ENCODE peak calls at places on chromosomes 11 and 22, in five cellular contexts. One of them, this sample, is unnamed.
A peak's percentile ranks its signal among the peaks of the same experiment; 100 is the strongest.

GRCh38 chr11:114166389-114166788 is 106.9 kb downstream of the ZBTB16 start:
- DNase-seq in AG09309: no peak
- DNase-seq in fibroblast of the aortic adventitia: peak; percentile 3
- DNase-seq in H9: no peak
- DNase-seq in PC-3: no peak
- DNase-seq in this sample: no peak

GRCh38 chr22:48827904-48828555 is 999.6 kb downstream of the BRD1 start:
- DNase-seq in PC-3: no peak
- DNase-seq in fibroblast of the aortic adventitia: no peak
- DNase-seq in H9: no peak
- DNase-seq in AG09309: no peak
- DNase-seq in this sample: no peak

GRCh38 chr11:42273977-42274376 is 814.5 kb upstream of the LRRC4C start:
- DNase-seq in PC-3: no peak
- DNase-seq in AG09309: no peak
- DNase-seq in H9: no peak
- DNase-seq in fibroblast of the aortic adventitia: no peak
- DNase-seq in this sample: no peak

GRCh38 chr11:19472679-19473078 is 231.9 kb upstream of the E2F8 start:
- DNase-seq in AG09309: no peak
- DNase-seq in H9: no peak
- DNase-seq in fibroblast of the aortic adventitia: peak; percentile 75
- DNase-seq in PC-3: no peak
- DNase-seq in this sample: no peak

GRCh38 chr11:94449437-94449836 is 44.2 kb downstream of the MRE11 start:
- DNase-seq in fibroblast of the aortic adventitia: peak; percentile 80
- DNase-seq in PC-3: peak; percentile 99
- DNase-seq in H9: no peak
- DNase-seq in AG09309: peak; percentile 64
- DNase-seq in this sample: peak; percentile 91

GRCh38 chr11:779120-779954 is 2.0 kb upstream of the GATD1 start:
- DNase-seq in H9: no peak
- DNase-seq in AG09309: no peak
- DNase-seq in PC-3: no peak
- DNase-seq in fibroblast of the aortic adventitia: no peak
- DNase-seq in this sample: no peak

GRCh38 chr11:2130881-2131352 is 8.3 kb downstream of the IGF2 start:
- DNase-seq in H9: no peak
- DNase-seq in fibroblast of the aortic adventitia: no peak
- DNase-seq in PC-3: no peak
- DNase-seq in AG09309: no peak
- DNase-seq in this sample: no peak

GRCh38 chr11:117185739-117186430 is 7.3 kb downstream of the SIDT2 start:
- DNase-seq in fibroblast of the aortic adventitia: no peak
- DNase-seq in AG09309: no peak
- DNase-seq in H9: no peak
- DNase-seq in PC-3: no peak
- DNase-seq in this sample: no peak

GRCh38 chr11:2377511-2378443 is 667 bp downstream of the CD81 start:
- DNase-seq in fibroblast of the aortic adventitia: no peak
- DNase-seq in H9: peak; percentile 57
- DNase-seq in PC-3: peak; percentile 46
- DNase-seq in AG09309: no peak
- DNase-seq in this sample: peak; percentile 51

GRCh38 chr22:23696326-23696851 is 5.6 kb downstream of the RGL4 start:
- DNase-seq in fibroblast of the aortic adventitia: no peak
- DNase-seq in H9: no peak
- DNase-seq in AG09309: no peak
- DNase-seq in PC-3: no peak
- DNase-seq in this sample: no peak

GRCh38 chr11:70503201-70503877 is 105.0 kb downstream of the CTTN start:
- DNase-seq in AG09309: no peak
- DNase-seq in fibroblast of the aortic adventitia: no peak
- DNase-seq in PC-3: no peak
- DNase-seq in H9: no peak
- DNase-seq in this sample: no peak

GRCh38 chr22:30398685-30399680 is 2.2 kb downstream of the SEC14L2 start:
- DNase-seq in H9: no peak
- DNase-seq in fibroblast of the aortic adventitia: peak; percentile 41
- DNase-seq in AG09309: no peak
- DNase-seq in PC-3: no peak
- DNase-seq in this sample: peak; percentile 37

GRCh38 chr22:26551568-26551967 is 38.4 kb downstream of the TPST2 start:
- DNase-seq in fibroblast of the aortic adventitia: no peak
- DNase-seq in H9: no peak
- DNase-seq in AG09309: no peak
- DNase-seq in PC-3: no peak
- DNase-seq in this sample: no peak

GRCh38 chr22:49934144-49934890 is 15.9 kb downstream of the CRELD2 start:
- DNase-seq in H9: no peak
- DNase-seq in AG09309: no peak
- DNase-seq in PC-3: peak; percentile 18
- DNase-seq in fibroblast of the aortic adventitia: peak; percentile 32
- DNase-seq in this sample: peak; percentile 66

GRCh38 chr22:44399906-44400762 is 87.4 kb upstream of the SHISAL1 start:
- DNase-seq in AG09309: no peak
- DNase-seq in PC-3: no peak
- DNase-seq in H9: peak; percentile 13
- DNase-seq in fibroblast of the aortic adventitia: no peak
- DNase-seq in this sample: no peak

GRCh38 chr11:69554849-69555248 is 73.4 kb downstream of the LINC01488 start:
- DNase-seq in PC-3: no peak
- DNase-seq in H9: no peak
- DNase-seq in AG09309: no peak
- DNase-seq in fibroblast of the aortic adventitia: no peak
- DNase-seq in this sample: no peak

GRCh38 chr11:66421492-66422205 is 814 bp downstream of the NPAS4 start:
- DNase-seq in H9: peak; percentile 93
- DNase-seq in fibroblast of the aortic adventitia: peak; percentile 91
- DNase-seq in AG09309: peak; percentile 67
- DNase-seq in PC-3: peak; percentile 93
- DNase-seq in this sample: peak; percentile 87

GRCh38 chr11:72890881-72891280 is 76.7 kb downstream of the ATG16L2 start:
- DNase-seq in H9: no peak
- DNase-seq in AG09309: no peak
- DNase-seq in fibroblast of the aortic adventitia: no peak
- DNase-seq in PC-3: no peak
- DNase-seq in this sample: no peak

GRCh38 chr22:50595189-50595588 is 5.4 kb upstream of the MAPK8IP2 start:
- DNase-seq in fibroblast of the aortic adventitia: no peak
- DNase-seq in AG09309: no peak
- DNase-seq in PC-3: no peak
- DNase-seq in H9: no peak
- DNase-seq in this sample: no peak

GRCh38 chr11:1744137-1744878 is 6.1 kb downstream of the IFITM10 start:
- DNase-seq in fibroblast of the aortic adventitia: no peak
- DNase-seq in H9: no peak
- DNase-seq in PC-3: no peak
- DNase-seq in AG09309: no peak
- DNase-seq in this sample: no peak

GRCh38 chr11:130861283-130861682 is 55.0 kb downstream of the SNX19 start:
- DNase-seq in H9: no peak
- DNase-seq in PC-3: no peak
- DNase-seq in AG09309: no peak
- DNase-seq in fibroblast of the aortic adventitia: no peak
- DNase-seq in this sample: no peak

GRCh38 chr11:75146711-75147110 is 4.2 kb upstream of the SLCO2B1 start:
- DNase-seq in PC-3: no peak
- DNase-seq in fibroblast of the aortic adventitia: no peak
- DNase-seq in H9: no peak
- DNase-seq in AG09309: no peak
- DNase-seq in this sample: no peak

GRCh38 chr22:31332010-31332409 is 14.1 kb downstream of the PATZ1 start:
- DNase-seq in PC-3: no peak
- DNase-seq in fibroblast of the aortic adventitia: no peak
- DNase-seq in AG09309: no peak
- DNase-seq in H9: no peak
- DNase-seq in this sample: no peak

GRCh38 chr22:39309364-39309861 is 10.0 kb downstream of the RPL3 start:
- DNase-seq in AG09309: no peak
- DNase-seq in H9: peak; percentile 77
- DNase-seq in PC-3: no peak
- DNase-seq in fibroblast of the aortic adventitia: no peak
- DNase-seq in this sample: peak; percentile 60

DNA sequence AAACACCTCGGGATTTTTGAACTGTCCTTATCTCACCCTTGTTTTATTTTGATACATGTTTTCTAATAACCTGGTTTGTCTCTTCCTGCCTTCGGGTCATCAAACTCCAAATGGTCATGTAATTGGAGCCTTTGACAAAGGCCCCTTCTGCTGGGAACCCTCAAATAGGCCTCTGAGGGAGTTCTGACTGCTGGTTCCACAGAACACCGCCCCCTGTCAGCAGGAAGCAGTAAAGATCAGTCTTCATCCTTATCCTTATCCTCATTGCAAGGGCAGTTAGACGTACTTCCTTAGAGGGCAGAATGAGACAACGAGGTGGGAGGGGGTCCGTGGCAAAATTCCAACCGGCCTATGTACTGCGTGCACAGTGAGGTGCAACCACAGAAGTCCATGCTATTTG is 12.1 kb downstream of the TRIM51 start:
- DNase-seq in PC-3: no peak
- DNase-seq in H9: no peak
- DNase-seq in AG09309: no peak
- DNase-seq in fibroblast of the aortic adventitia: no peak
- DNase-seq in this sample: no peak
- TF ChIP-seq CTCF in PC-3: no peak
- TF ChIP-seq CTCF in H9: peak; percentile 11
- TF ChIP-seq CTCF in AG09309: no peak
- TF ChIP-seq CTCF in fibroblast of the aortic adventitia: no peak
- TF ChIP-seq CTCF in this sample: no peak

DNA sequence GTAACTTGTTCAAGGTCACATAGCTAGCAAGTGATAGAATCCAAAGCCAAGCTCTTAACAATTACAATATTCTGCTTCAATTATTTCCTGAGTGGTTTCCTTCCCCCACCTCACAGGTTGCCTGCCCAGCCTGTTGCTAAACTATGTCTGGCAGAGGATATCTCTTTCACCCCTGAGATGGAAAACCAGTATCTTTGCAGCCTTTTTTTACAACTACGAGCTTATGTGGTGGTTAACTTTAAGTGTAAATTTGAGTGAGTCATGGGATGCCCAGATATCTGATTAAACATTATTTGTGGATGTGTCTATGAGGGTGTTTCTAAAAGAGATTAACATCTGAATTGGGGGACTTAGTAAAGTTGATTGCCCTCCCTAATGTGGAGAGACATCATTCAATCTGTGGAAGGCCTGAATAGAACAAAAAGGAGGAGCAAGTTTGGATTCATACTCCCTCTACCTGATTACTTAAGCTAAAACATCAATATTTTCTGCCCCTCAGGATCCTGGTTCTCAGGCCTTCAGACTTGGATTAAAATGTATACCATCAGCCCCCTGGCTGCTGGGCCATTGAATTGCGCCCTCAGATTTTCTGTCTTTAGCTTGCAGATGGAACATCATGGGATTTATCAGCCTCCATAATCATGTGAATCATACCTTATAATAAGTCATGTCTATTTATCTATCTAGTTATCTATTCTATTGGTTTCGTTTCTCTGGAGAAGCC is 911.9 kb downstream of the METTL15 start:
- DNase-seq in H9: peak; percentile 24
- DNase-seq in AG09309: no peak
- DNase-seq in fibroblast of the aortic adventitia: peak; percentile 58
- DNase-seq in PC-3: peak; percentile 73
- DNase-seq in this sample: peak; percentile 52
- TF ChIP-seq CTCF in H9: peak; percentile 71
- TF ChIP-seq CTCF in AG09309: peak; percentile 51
- TF ChIP-seq CTCF in fibroblast of the aortic adventitia: peak; percentile 49
- TF ChIP-seq CTCF in PC-3: peak; percentile 79
- TF ChIP-seq CTCF in this sample: peak; percentile 18

DNA sequence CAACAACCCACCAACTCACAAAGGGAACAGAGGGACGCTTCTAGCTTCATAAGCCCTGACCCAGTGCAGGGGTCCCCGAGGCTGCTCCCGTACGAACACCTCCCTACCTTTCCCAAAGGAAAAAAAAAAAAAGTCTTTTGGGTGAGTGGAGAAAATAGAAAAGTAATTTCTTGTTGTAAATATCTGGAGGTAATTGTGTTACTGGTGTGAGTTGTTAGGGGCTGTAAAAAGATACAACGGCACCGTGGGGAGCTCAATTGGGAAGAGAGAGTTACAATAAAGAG is 3.4 kb downstream of the PAX6 start:
- DNase-seq in PC-3: no peak
- DNase-seq in H9: no peak
- DNase-seq in AG09309: no peak
- DNase-seq in fibroblast of the aortic adventitia: no peak
- DNase-seq in this sample: no peak
- TF ChIP-seq CTCF in PC-3: no peak
- TF ChIP-seq CTCF in H9: no peak
- TF ChIP-seq CTCF in AG09309: no peak
- TF ChIP-seq CTCF in fibroblast of the aortic adventitia: no peak
- TF ChIP-seq CTCF in this sample: no peak

GRCh38 chr11:17478064-17478463 is 1.4 kb upstream of the ABCC8 start:
- DNase-seq in H9: no peak
- DNase-seq in PC-3: no peak
- DNase-seq in AG09309: no peak
- DNase-seq in fibroblast of the aortic adventitia: no peak
- DNase-seq in this sample: no peak

GRCh38 chr11:17476317-17477083 is at the start of gene ABCC8:
- DNase-seq in H9: peak; percentile 55
- DNase-seq in AG09309: no peak
- DNase-seq in fibroblast of the aortic adventitia: no peak
- DNase-seq in PC-3: no peak
- DNase-seq in this sample: no peak

GRCh38 chr11:17477361-17477760 is 716 bp upstream of the ABCC8 start:
- DNase-seq in PC-3: no peak
- DNase-seq in H9: no peak
- DNase-seq in fibroblast of the aortic adventitia: no peak
- DNase-seq in AG09309: no peak
- DNase-seq in this sample: no peak

GRCh38 chr11:17475666-17476316 is 854 bp downstream of the ABCC8 start:
- DNase-seq in AG09309: no peak
- DNase-seq in PC-3: no peak
- DNase-seq in fibroblast of the aortic adventitia: no peak
- DNase-seq in H9: peak; percentile 39
- DNase-seq in this sample: no peak

DNA sequence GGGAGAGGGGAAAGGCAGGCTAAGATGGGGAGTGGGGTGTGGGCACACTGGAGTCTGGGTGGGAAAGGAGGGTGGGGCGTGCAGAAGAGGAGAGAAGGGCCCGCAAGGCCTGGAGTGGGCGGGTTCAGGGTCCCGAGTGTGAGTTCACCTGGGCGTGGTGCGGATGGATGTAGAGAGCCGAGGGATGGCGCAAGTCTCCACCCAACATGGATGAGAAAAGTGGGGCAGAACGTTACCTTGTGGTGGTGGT is 364 bp upstream of the ABCC8 start:
- DNase-seq in H9: no peak
- DNase-seq in PC-3: no peak
- DNase-seq in AG09309: no peak
- DNase-seq in fibroblast of the aortic adventitia: no peak
- DNase-seq in this sample: no peak
- TF ChIP-seq CTCF in H9: no peak
- TF ChIP-seq CTCF in PC-3: no peak
- TF ChIP-seq CTCF in AG09309: no peak
- TF ChIP-seq CTCF in fibroblast of the aortic adventitia: no peak
- TF ChIP-seq CTCF in this sample: no peak